ENCODE peak calls at places on chromosomes 11 and 22, in seven cellular contexts. N, R, H, A, L, E and Y are unnamed samples.

GRCh38 chr11:9121397-9121796 is 30.0 kb upstream of the SCUBE2 start:
- DNase-seq in N (no peak), L (no peak), E (no peak), H (no peak), A (no peak), R (no peak), Y (no peak)

GRCh38 chr22:25388866-25389540 is 169.6 kb downstream of the CRYBB2 start:
- DNase-seq in L (peak), N (no peak), R (no peak), H (no peak), A (no peak), E (no peak), Y (peak)

GRCh38 chr11:33617672-33618362 is 82.8 kb downstream of the C11orf91 start:
- DNase-seq in A (no peak), N (no peak), L (no peak), H (no peak), E (no peak), R (no peak), Y (no peak)

GRCh38 chr11:71342116-71342515 is 89.7 kb upstream of the SHANK2 start:
- DNase-seq in L (no peak), E (no peak), A (peak), N (no peak), H (no peak), R (peak), Y (no peak)

GRCh38 chr11:1829039-1829820 is 5.6 kb upstream of the SYT8 start:
- DNase-seq in L (no peak), E (peak), H (no peak), N (no peak), A (peak), R (peak), Y (no peak)

GRCh38 chr22:35915477-35916013 is 113.1 kb downstream of the RBFOX2 start:
- DNase-seq in A (peak), L (peak), H (no peak), E (no peak), N (no peak), R (peak), Y (no peak)

GRCh38 chr22:46087816-46088277 is 62.5 kb upstream of the PPARA start:
- DNase-seq in L (peak), E (no peak), H (no peak), N (peak), A (peak), R (peak), Y (no peak)

GRCh38 chr11:115530752-115531151 is 26.5 kb upstream of the CADM1 start:
- DNase-seq in E (no peak), A (no peak), L (peak), H (no peak), R (no peak), N (no peak), Y (peak)

GRCh38 chr11:130089669-130090063 is 20.0 kb downstream of the APLP2 start:
- DNase-seq in H (no peak), E (no peak), A (no peak), R (peak), N (no peak), L (no peak), Y (no peak)
- H3K4me2 ChIP-seq in H (no peak), E (no peak), A (no peak), R (no peak), N (no peak), L (no peak), Y (no peak)

GRCh38 chr11:22387126-22387525 is 48.9 kb downstream of the SLC17A6 start:
- DNase-seq in N (no peak), A (no peak), R (no peak), E (no peak), H (no peak), L (no peak), Y (no peak)
- H3K4me2 ChIP-seq in N (no peak), A (no peak), R (no peak), E (no peak), H (no peak), L (no peak), Y (no peak)

GRCh38 chr11:19576903-19577302 is 135.7 kb upstream of the NAV2 start:
- DNase-seq in N (no peak), H (no peak), A (no peak), E (no peak), L (no peak), R (no peak), Y (no peak)
- H3K4me2 ChIP-seq in N (peak), H (no peak), A (peak), E (no peak), L (no peak), R (no peak), Y (no peak)

DNA sequence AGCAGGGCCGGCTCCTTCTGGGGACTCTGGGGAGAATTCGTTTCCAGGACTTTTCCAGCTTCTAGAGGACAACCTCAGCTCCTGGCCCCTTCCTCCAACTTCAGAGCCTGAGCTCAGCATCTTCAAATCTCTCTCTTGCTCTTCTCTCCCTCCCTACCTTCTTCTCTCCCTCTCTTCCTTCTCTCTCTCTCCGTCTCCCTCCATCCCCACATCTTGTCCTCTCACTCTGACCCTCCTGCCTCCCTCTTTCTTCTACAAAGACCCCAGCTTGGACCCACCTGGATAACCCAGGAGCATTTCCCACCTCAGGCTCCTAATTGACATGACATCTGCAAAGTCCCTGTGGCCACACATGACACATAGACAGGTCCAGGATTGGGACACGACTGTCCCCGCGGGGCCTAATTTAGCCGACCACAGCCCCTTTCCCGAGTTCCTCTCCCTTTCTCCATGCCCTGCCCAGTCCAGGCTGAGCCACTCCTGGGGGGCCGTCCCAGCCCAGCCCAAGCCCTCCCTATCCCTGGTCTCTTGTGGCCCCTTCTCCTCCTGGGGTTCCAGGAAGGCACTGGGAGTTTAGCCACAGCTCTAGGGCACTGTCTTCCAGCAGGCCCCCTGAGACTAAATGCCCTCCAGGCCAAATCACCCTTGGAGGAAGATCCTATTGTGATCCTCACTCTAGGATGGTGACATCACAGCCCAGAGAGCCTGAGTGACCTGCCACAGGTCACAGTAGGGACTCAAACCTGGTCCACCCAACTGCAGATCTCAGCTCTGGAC is 36.9 kb downstream of the IGLL5 start:
- DNase-seq in R (no peak), L (no peak), N (no peak), E (no peak), A (no peak), H (no peak), Y (no peak)
- H3K4me2 ChIP-seq in R (no peak), L (no peak), N (no peak), E (no peak), A (no peak), H (no peak), Y (no peak)

GRCh38 chr22:49271369-49271727 is 556.3 kb downstream of the BRD1 start:
- DNase-seq in H (no peak), E (no peak), R (no peak), N (no peak), A (no peak), L (no peak), Y (no peak)

GRCh38 chr22:49270595-49271368 is 556.9 kb downstream of the BRD1 start:
- DNase-seq in A (no peak), N (no peak), E (no peak), H (no peak), L (no peak), R (no peak), Y (no peak)

GRCh38 chr22:49269928-49270327 is 557.7 kb downstream of the BRD1 start:
- DNase-seq in L (peak), E (no peak), A (no peak), H (no peak), R (no peak), N (no peak), Y (no peak)

GRCh38 chr22:49272546-49273125 is 555.0 kb downstream of the BRD1 start:
- DNase-seq in A (no peak), R (no peak), L (no peak), N (no peak), E (no peak), H (no peak), Y (no peak)

GRCh38 chr22:49271831-49272230 is 555.8 kb downstream of the BRD1 start:
- DNase-seq in A (no peak), H (no peak), R (no peak), E (no peak), N (no peak), L (no peak), Y (no peak)
- H3K4me2 ChIP-seq in A (no peak), H (no peak), R (no peak), E (no peak), N (no peak), L (no peak), Y (no peak)

DNA sequence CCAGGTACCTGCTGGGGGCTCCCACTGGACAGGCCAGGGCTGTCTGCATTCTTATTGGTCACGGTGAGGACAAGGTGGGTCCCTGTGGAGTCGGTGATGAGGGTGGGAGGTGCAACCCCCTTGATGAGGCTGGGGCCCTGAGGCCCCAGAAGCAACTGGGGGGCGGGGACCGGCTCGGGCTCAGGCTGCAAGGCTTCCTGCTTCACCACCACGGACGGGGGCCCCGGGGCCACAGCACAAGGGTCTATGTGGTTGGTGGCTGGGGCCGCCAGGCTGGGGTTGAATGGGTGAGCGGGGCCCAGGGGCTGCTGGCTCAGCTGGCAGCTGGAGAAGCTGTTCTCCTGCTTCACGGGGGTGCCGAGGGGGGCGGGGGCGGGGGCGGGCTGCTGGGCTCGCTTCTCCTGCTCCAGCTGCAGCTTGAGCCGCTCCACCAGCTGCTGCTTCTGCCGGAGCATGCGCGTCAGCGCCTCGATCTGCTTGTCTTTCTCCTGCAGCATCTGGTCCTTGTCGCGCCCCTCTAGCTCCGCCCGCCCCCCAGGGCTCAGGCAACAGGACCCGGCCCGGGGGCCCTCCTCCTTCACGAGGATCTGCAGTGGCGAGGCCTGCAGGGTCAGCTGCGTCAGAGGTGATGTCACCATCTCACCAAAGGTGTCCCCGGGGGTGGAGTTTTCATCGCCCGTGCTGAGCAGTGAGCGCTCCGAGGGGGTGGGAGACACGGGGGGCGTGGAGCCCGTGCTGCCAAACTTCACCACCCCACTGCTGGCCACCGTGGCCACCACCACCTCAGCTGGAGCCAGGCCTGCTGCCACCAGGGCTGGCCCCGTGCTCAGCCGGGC is 48.2 kb downstream of the SGSM3 start:
- DNase-seq in H (no peak), N (no peak), R (peak), A (no peak), L (no peak), E (no peak), Y (peak)
- H3K4me2 ChIP-seq in H (no peak), N (no peak), R (no peak), A (no peak), L (no peak), E (no peak), Y (peak)

GRCh38 chr11:104735013-104735412 is 163.2 kb downstream of the CASP12 start:
- DNase-seq in R (no peak), E (no peak), H (no peak), L (no peak), A (no peak), N (no peak), Y (no peak)
- H3K4me2 ChIP-seq in R (no peak), E (no peak), H (no peak), L (no peak), A (no peak), N (no peak), Y (no peak)

DNA sequence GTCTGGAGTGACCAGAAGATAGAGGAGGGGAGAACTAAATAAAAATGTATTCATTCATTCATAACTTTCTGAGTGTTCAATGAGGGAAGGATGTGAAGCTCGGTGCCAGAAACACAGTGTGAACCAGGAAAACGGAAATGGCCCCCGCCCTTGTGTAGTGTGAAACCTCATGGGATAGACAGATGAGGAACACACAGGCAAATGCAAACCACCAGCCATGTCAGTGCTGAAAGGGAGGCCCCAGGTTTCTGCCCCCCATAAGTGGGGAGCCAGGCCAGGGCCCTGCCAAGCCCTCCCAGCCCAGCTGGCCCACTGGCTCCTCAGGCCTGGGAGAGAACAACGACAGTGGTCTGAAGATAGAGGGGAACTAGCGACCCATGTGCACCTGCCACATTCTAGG is 30.5 kb downstream of the LARGE1 start:
- DNase-seq in E (no peak), R (no peak), N (no peak), H (no peak), L (no peak), A (no peak), Y (peak)
- H3K4me2 ChIP-seq in E (no peak), R (no peak), N (no peak), H (no peak), L (no peak), A (no peak), Y (peak)